ENCODE peak calls at places on chromosomes 5 and 9, in five cellular contexts. G is tibial nerve, T is IMR-90, P is suprapubic skin, L is uterus. X is an unnamed sample.
A peak's percentile ranks its signal among the peaks of the same experiment; 100 is the strongest.

GRCh38 chr9:79382468-79382867 is 189.3 kb upstream of the TLE4 start:
- DNase-seq in P (no peak), G (no peak), L (no peak), T (no peak), X (no peak)

GRCh38 chr9:18926513-18926912 is 106.5 kb downstream of the SAXO1 start:
- DNase-seq in P (no peak), T (no peak), G (no peak), L (no peak), X (no peak)

GRCh38 chr9:134895849-134896833 is 15.5 kb downstream of the FCN2 start:
- DNase-seq in L (peak; percentile 92), G (peak; percentile 64), P (no peak), T (peak; percentile 75), X (no peak)

GRCh38 chr5:138840100-138840499 is 35.0 kb downstream of the LRRTM2 start:
- DNase-seq in G (no peak), P (no peak), T (no peak), L (no peak), X (no peak)

GRCh38 chr5:101720033-101720432 is 576.1 kb downstream of the SLCO4C1 start:
- DNase-seq in G (no peak), P (no peak), T (no peak), L (no peak), X (no peak)

GRCh38 chr5:760363-761205 is 23.9 kb downstream of the ZDHHC11B start:
- DNase-seq in P (peak; percentile 81), L (no peak), T (no peak), G (no peak), X (no peak)

GRCh38 chr9:90300901-90301688 is 341.5 kb downstream of the DIRAS2 start:
- DNase-seq in P (no peak), G (no peak), L (no peak), T (peak; percentile 91), X (peak; percentile 63)

GRCh38 chr9:22528485-22528884 is 81.9 kb downstream of the DMRTA1 start:
- DNase-seq in P (no peak), G (no peak), T (peak; percentile 24), L (no peak), X (no peak)

GRCh38 chr5:157253547-157253946 is 12.4 kb upstream of the CYFIP2 start:
- DNase-seq in L (peak; percentile 27), T (peak; percentile 47), P (no peak), G (peak; percentile 35), X (peak; percentile 58)

GRCh38 chr5:154138701-154139100 is 51.8 kb upstream of the GALNT10 start:
- DNase-seq in G (no peak), L (no peak), T (no peak), P (no peak), X (no peak)

GRCh38 chr9:138006576-138007233 is 129.1 kb downstream of the CACNA1B start:
- DNase-seq in L (no peak), T (no peak), P (no peak), G (no peak), X (no peak)

GRCh38 chr9:128162215-128163026 is 2.4 kb downstream of the BBLN start:
- DNase-seq in P (no peak), G (no peak), L (no peak), T (no peak), X (no peak)

GRCh38 chr5:33828611-33829286 is 63.0 kb downstream of the ADAMTS12 start:
- DNase-seq in G (no peak), T (no peak), L (no peak), P (no peak), X (no peak)

GRCh38 chr5:69450116-69450515 is 35.2 kb downstream of the MARVELD2 start:
- DNase-seq in L (no peak), P (no peak), G (no peak), T (peak; percentile 96), X (no peak)

GRCh38 chr5:998276-998974 is 10.2 kb upstream of the NKD2 start:
- DNase-seq in T (no peak), G (peak; percentile 8), P (peak; percentile 68), L (peak; percentile 9), X (no peak)

GRCh38 chr9:110912701-110913291 is 125.5 kb downstream of the LPAR1 start:
- DNase-seq in T (peak; percentile 80), P (no peak), L (no peak), G (no peak), X (no peak)

GRCh38 chr9:126465977-126466376 is 139.3 kb downstream of the MVB12B start:
- DNase-seq in G (no peak), T (no peak), P (peak; percentile 52), L (no peak), X (no peak)
- H3K27ac ChIP-seq in G (no peak overlapping the region), T (no peak overlapping the region), P (no peak overlapping the region), L (no peak overlapping the region), X (no peak overlapping the region)

DNA sequence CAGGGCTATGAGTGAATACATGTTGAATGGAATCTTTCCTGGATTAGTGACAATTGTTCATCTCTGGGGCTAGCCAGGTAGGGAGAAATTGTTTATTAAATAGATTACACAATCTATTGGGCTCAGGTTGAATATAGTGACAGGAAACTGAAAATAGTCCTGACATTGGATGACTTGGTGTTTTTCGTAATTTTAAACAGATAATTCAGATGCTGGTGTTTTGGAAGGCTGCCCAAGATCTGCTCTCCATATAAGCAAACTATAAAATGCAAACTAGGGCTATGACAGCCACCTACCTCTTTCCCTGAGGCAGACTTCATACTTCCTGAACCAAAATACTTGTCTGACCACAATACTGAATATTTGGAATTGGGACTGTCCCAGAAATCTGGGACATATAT is 99.1 kb downstream of the ENC1 start:
- DNase-seq in L (no peak), T (peak; percentile 54), G (no peak), P (no peak), X (no peak)
- TF ChIP-seq POLR2A in L (no peak), T (no peak), G (no peak), P (no peak), X (no peak)

DNA sequence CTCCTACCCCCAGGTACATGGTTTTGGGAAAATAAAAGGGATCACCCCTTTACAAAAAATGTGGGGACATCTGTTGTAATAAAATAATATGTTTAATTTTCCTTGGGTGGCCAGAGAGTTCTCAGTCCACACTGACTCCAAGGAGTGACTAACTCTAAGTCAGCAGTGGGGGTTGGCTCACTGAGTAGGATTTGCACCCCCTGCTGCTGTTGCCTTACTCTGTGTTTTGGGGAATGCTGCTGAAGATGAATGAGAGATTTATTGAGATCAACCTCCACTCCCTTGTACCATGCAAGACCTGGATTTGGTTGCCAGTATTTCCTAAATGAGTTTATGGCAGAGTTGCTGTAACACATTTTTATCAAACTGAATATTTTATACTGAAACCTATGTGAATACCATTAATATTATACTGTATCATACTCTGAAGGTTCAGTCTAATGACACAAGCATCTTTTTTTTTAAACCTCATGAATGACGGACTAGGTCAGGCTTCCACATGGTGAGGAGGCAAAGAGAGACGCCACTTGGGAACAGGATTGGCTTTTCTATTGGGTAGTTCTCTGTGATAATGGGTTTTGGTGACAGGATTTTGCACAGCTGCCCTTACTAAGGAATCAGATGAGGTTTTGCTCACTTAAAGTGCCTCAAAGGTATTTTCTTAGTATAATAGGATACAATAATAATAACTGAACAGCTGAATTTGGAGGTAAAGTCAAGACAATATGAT is 121.3 kb upstream of the OSMR start:
- DNase-seq in G (no peak), P (no peak), T (peak; percentile 67), L (no peak), X (no peak)
- TF ChIP-seq CTCF in G (no peak), P (no peak), T (peak; percentile 10), L (no peak), X (no peak)

DNA sequence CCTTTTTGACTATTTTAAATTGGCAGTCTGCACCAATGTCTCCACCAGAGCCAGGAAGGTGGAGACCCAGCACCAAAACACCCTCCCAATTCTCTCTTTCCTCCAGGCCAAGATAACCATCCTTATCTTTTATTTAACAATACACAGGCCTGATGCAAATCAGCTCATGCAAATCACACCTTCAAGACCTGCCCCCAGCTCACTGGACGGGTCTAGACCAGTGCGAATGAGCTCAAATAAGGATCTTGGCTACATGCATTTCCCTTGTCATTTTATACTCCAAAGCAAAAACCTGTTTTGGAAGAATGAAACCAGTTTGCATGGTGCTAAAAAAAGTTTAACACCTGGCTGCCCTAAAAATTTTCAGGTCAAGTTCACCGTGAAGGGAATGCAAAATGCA is 31.9 kb upstream of the DAPK1 start:
- DNase-seq in G (no peak), L (no peak), T (no peak), P (no peak), X (no peak)
- H3K27ac ChIP-seq in G (no peak overlapping the region), L (no peak overlapping the region), T (no peak overlapping the region), P (no peak overlapping the region), X (no peak overlapping the region)

GRCh38 chr9:120922404-120923173 is 4.0 kb downstream of the TRAF1 start:
- DNase-seq in G (no peak), T (no peak), P (no peak), L (no peak), X (peak; percentile 4)
- TF ChIP-seq POLR2A in G (no peak), T (no peak), P (no peak), L (no peak), X (no peak)

DNA sequence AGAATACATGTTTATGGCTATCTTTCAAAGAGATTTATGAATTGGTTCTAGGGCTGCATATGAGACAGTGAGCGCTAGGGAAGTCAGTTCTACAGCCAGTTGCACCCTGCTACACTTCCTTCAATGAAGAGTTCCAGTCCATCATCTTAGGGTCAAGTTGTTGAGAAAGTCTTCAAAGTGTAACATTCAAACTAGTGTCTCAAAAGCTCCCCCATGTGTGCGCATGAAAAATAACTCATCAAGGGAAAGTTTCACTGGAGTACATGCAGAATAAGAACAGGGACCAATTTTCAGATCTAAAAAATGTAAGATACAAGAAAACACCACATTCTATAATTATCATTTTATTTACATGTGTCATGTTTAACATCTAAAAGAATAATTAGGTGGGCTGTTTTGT is 317.2 kb downstream of the DEPDC1B start:
- DNase-seq in G (no peak), L (no peak), T (peak; percentile 20), P (no peak), X (no peak)
- TF ChIP-seq CTCF in G (peak; percentile 26), L (peak; percentile 41), T (peak; percentile 23), P (no peak), X (no peak)

GRCh38 chr9:20616808-20617207 is 5.5 kb downstream of the MLLT3 start:
- DNase-seq in G (no peak), L (no peak), T (no peak), P (no peak), X (no peak)

GRCh38 chr9:20614602-20615216 is 7.6 kb downstream of the MLLT3 start:
- DNase-seq in T (no peak), G (no peak), L (no peak), P (no peak), X (no peak)

GRCh38 chr9:20606637-20607036 is 15.7 kb downstream of the MLLT3 start:
- DNase-seq in G (no peak), T (no peak), L (no peak), P (no peak), X (no peak)

GRCh38 chr9:20608582-20608981 is 13.7 kb downstream of the MLLT3 start:
- DNase-seq in L (no peak), P (no peak), G (no peak), T (no peak), X (no peak)

DNA sequence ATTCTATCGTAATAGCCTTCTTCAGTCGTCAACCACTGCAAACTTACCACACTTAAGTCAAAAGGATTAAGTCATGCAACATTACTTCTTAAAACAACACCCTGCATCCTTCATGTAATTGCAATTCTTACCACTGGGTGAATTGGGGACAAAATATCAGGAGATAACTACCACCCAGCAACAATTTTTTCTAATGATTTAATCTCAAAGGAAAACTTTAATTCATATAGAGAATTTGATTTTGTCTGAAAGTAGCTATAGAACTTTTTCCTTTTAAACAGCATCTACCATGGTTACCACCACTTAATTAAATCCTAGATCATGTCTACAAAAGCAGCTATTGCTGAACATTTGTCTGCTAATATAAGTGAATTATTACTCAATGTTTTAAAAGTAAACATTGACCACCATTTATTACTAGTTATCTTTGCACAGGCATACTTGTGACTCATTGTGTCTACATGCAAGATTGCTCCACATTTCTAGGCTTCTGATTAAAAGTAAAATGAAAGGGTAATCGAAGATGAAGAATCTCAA is 10.5 kb downstream of the MLLT3 start:
- DNase-seq in P (no peak), T (peak; percentile 84), G (no peak), L (no peak), X (no peak)
- H3K27ac ChIP-seq in P (no peak overlapping the region), T (peak overlapping the region; percentile 16), G (no peak overlapping the region), L (peak overlapping the region; percentile 28), X (peak overlapping the region; percentile 45)